ENCODE peak calls at places on chromosomes 1 and 21, in four cellular contexts. F is HCT116, V is H1, B is HepG2. E is an unnamed sample.

GRCh38 chr1:62341120-62341519 is 21.9 kb upstream of the KANK4 start:
- DNase-seq in F (no peak), V (no peak), B (no peak), E (no peak)

GRCh38 chr1:200242379-200243041 is 167.3 kb downstream of the ZNF281 start:
- DNase-seq in F (no peak), V (no peak), B (no peak), E (no peak)

GRCh38 chr1:186828612-186829542 is at the start of gene PLA2G4A:
- DNase-seq in F (peak), V (no peak), B (no peak), E (peak)

GRCh38 chr1:44812822-44813543 is 4.7 kb downstream of the BTBD19 start:
- DNase-seq in F (no peak), V (no peak), B (no peak), E (no peak)

GRCh38 chr1:159197767-159198557 is 6.7 kb upstream of the ACKR1 start:
- DNase-seq in F (peak), V (no peak), B (peak), E (peak)

GRCh38 chr1:240244968-240245628 is 153.4 kb downstream of the FMN2 start:
- DNase-seq in F (no peak), V (no peak), B (no peak), E (no peak)

GRCh38 chr1:49026230-49026811 is 249.6 kb upstream of the BEND5 start:
- DNase-seq in F (no peak), V (no peak), B (no peak), E (no peak)

GRCh38 chr1:27886744-27887143 is 14.4 kb downstream of the THEMIS2 start:
- DNase-seq in F (no peak), V (no peak), B (no peak), E (no peak)

GRCh38 chr1:170548497-170548896 is 16.5 kb downstream of the GORAB start:
- DNase-seq in F (no peak), V (no peak), B (no peak), E (no peak)

GRCh38 chr1:9317591-9318331 is 25.1 kb downstream of the SPSB1 start:
- DNase-seq in F (no peak), V (no peak), B (no peak), E (no peak)

GRCh38 chr1:167043752-167044488 is 46.3 kb downstream of the GPA33 start:
- DNase-seq in F (no peak), V (no peak), B (peak), E (peak)

GRCh38 chr1:99727575-99728190 is 38.8 kb downstream of the FRRS1 start:
- DNase-seq in F (no peak), V (no peak), B (no peak), E (no peak)

GRCh38 chr1:197042676-197043341 is 24.3 kb downstream of the F13B start:
- DNase-seq in F (no peak), V (no peak), B (peak), E (no peak)

GRCh38 chr1:15948091-15948591 is 27.8 kb downstream of the ZBTB17 start:
- DNase-seq in F (no peak), V (no peak), B (no peak), E (no peak)

GRCh38 chr1:69073176-69073575 is 494.5 kb upstream of the LRRC7 start:
- DNase-seq in F (no peak), V (no peak), B (no peak), E (no peak)

GRCh38 chr1:54253480-54253879 is 53.5 kb downstream of the MRPL37 start:
- DNase-seq in F (peak), V (no peak), B (no peak), E (no peak)

GRCh38 chr1:231040800-231041704 is 998 bp upstream of the FAM89A start:
- DNase-seq in F (no peak), V (no peak), B (no peak), E (no peak)

DNA sequence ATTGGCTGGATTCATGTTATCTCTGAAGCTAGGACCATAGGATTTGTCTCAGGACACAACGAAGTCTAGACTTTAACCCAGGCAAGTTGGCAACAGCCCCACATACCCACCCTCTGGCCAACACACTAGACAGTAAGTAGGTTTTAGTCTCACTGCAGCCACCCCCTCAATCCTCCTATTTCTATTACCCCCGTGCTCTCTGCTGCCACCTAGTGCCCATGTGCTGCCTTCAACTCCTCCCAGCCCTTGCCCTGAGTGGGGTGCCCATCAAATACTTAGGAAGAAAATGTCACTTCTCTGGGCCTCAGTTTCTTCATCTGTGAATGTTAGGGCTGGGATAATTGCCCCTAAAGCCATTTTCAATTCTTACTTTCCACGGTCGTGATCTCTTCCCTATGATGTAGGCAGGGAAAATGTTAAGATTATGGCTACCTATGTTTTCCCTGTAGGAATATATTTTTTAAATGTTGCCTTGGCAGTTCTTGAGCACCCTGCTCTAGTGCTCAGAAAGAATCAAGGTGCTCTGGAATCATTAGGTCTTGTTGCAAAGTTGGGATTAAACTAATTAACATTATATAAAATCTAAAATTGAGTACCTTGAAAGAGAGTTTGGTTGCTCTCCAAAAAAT is 213.0 kb downstream of the LMX1A start:
- DNase-seq in F (no peak), V (no peak), B (peak), E (no peak)
- TF ChIP-seq JUND in F (no peak), V (no peak), B (no peak), E (no peak)

GRCh38 chr1:153260473-153260979 is 1.0 kb downstream of the LORICRIN start:
- DNase-seq in F (no peak), V (no peak), B (no peak), E (no peak)

GRCh38 chr1:153259387-153259786 is at the start of gene LORICRIN:
- DNase-seq in F (no peak), V (no peak), B (no peak), E (no peak)

GRCh38 chr1:153262462-153263157 is 3.1 kb downstream of the LORICRIN start:
- DNase-seq in F (no peak), V (no peak), B (no peak), E (no peak)

GRCh38 chr1:153260980-153261792 is 1.7 kb downstream of the LORICRIN start:
- DNase-seq in F (no peak), V (no peak), B (no peak), E (no peak)

DNA sequence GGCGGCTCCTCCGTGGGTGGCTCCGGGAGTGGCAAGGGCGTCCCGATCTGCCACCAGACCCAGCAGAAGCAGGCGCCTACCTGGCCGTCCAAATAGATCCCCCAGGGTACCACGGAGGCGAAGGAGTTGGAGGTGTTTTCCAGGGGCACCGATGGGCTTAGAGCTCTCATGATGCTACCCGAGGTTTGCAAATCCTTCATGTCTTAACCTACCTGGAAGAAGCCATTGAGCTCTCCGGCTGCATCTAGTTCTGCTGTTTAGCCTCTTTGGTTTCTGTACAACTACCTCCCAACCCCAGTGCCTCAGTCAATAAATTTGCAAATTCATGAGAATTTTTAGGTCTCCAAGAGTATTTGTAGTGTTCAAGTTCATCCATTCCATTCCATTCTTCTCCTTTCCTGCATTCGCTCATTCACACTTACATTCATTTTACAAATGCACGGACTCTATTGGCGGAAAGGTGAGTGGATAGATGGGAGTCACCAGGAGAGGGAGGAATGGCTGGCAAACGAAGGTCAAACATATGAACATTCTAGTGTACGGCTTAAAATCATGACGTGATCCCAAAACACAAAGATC is 2.4 kb downstream of the LORICRIN start:
- DNase-seq in F (no peak), V (no peak), B (no peak), E (no peak)
- TF ChIP-seq JUND in F (no peak), V (no peak), B (no peak), E (no peak)

GRCh38 chr1:91689586-91690481 is 189.2 kb downstream of the CDC7 start:
- DNase-seq in F (no peak), V (no peak), B (no peak), E (no peak)

GRCh38 chr1:91685994-91686393 is 185.3 kb downstream of the CDC7 start:
- DNase-seq in F (no peak), V (no peak), B (no peak), E (no peak)

GRCh38 chr1:91683598-91683951 is 182.9 kb downstream of the CDC7 start:
- DNase-seq in F (no peak), V (peak), B (no peak), E (no peak)

GRCh38 chr1:91684599-91685196 is 184.0 kb downstream of the CDC7 start:
- DNase-seq in F (no peak), V (no peak), B (no peak), E (no peak)

GRCh38 chr1:91687452-91687851 is 186.8 kb downstream of the CDC7 start:
- DNase-seq in F (no peak), V (no peak), B (no peak), E (no peak)
- TF ChIP-seq JUND in F (no peak), V (no peak), B (no peak), E (no peak)

GRCh38 chr1:66339944-66340343 is 194.0 kb upstream of the SGIP1 start:
- DNase-seq in F (no peak), V (no peak), B (no peak), E (no peak)
- TF ChIP-seq JUND in F (no peak), V (no peak), B (no peak), E (no peak)

DNA sequence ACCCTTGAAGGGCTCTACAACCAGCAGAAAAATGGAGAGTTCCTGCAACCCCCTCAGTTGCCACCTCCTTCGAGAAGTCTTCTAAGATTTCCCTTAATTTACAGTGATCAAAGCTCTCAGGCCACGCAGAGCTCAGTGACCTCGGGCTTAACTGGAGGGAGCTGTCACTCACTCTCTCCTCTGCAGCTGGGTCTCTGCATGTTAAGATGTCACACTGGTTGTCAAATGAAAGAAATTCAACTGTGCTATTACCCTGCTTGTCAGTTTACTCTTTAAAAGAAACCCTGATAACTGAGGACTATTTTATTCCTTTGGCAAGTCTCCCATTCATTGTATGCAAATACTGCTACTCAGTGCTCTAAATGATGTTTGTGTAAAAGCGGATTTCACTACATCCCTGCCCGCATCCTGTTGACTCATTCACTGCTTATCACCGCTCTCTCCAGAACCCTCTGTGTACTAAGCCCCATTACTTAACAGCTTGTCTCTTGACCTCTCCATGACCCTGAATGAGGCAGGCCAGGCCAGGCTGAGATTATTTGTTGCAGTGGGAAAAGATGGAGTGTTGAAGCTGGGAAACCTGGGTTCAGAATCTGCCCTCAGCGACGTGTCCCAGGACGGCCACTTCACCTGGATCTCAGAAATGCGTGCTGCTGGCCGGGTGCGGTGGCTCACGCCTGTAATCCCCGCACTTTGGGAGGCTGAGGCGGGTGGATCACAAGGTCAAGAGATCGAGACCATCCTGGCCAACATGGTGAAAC is 13.7 kb downstream of the DHRS3 start:
- DNase-seq in F (peak), V (no peak), B (peak), E (no peak)
- TF ChIP-seq JUND in F (no peak), V (no peak), B (peak), E (no peak)

GRCh38 chr21:44918107-44918470 is 2.6 kb downstream of the ITGB2 start:
- DNase-seq in F (no peak), V (no peak), B (no peak), E (no peak)
- TF ChIP-seq JUND in F (no peak), V (no peak), B (no peak), E (no peak)

GRCh38 chr1:109065137-109065536 is 10.7 kb downstream of the TAF13 start:
- DNase-seq in F (no peak), V (no peak), B (no peak), E (no peak)

DNA sequence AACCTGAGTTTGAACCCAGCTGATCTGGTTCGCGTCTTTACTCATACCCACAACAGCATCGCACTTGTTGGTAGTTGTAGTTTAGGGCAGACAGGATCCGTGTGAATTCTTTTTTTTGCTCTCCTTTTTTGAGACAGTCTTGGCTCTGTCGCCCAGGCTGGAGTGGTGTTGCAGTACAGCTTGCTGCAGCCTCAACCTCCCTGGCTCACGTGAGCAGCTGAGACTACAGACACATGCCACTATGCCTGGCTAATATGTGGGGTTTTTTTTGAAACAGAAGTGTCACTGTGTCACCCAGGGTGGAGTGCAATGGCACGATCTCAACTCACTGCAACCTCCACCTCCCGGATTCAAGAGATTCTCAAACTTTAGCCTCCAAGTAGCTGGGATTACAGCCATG is 7.9 kb downstream of the TAF13 start:
- DNase-seq in F (no peak), V (no peak), B (no peak), E (no peak)
- TF ChIP-seq JUND in F (no peak), V (no peak), B (no peak), E (no peak)

GRCh38 chr1:34529935-34530859 is 224.7 kb upstream of the GJB5 start:
- DNase-seq in F (no peak), V (no peak), B (no peak), E (no peak)
- TF ChIP-seq JUND in F (no peak), V (no peak), B (no peak), E (no peak)

GRCh38 chr1:5511381-5512097 is 480.7 kb downstream of the NPHP4 start:
- DNase-seq in F (no peak), V (no peak), B (no peak), E (no peak)

GRCh38 chr1:5515501-5515900 is 476.7 kb downstream of the NPHP4 start:
- DNase-seq in F (no peak), V (no peak), B (no peak), E (no peak)

GRCh38 chr1:5514519-5515183 is 477.6 kb downstream of the NPHP4 start:
- DNase-seq in F (peak), V (peak), B (peak), E (peak)

GRCh38 chr1:5513179-5513578 is 479.0 kb downstream of the NPHP4 start:
- DNase-seq in F (no peak), V (no peak), B (no peak), E (no peak)

GRCh38 chr1:5513891-5514515 is 478.2 kb downstream of the NPHP4 start:
- DNase-seq in F (no peak), V (no peak), B (no peak), E (no peak)
- TF ChIP-seq JUND in F (no peak), V (no peak), B (no peak), E (no peak)